ENCODE peak calls at places on chromosomes 2 and 18, in eight cellular contexts. L is body of pancreas, J is colonic mucosa, P is psoas muscle, Q is ovary, W is dorsolateral prefrontal cortex, Z is AG09309, I is ascending aorta. H is an unnamed sample.

GRCh38 chr2:105432749-105433148 is 33.9 kb upstream of the FHL2 start:
- DNase-seq in L (no peak), J (no peak), P (no peak), Q (no peak), W (no peak), Z (no peak), I (no peak), H (no peak)

GRCh38 chr2:230225486-230225885 is at the start of gene SP140:
- DNase-seq in L (no peak), J (peak; percentile 41), P (no peak), Q (no peak), W (no peak), Z (no peak), I (peak; percentile 73), H (no peak)

GRCh38 chr2:24124003-24124585 is 825 bp downstream of the FAM228B start:
- DNase-seq in L (no peak), J (no peak), P (no peak), Q (no peak), W (no peak), Z (no peak), I (no peak), H (no peak)

GRCh38 chr18:25503567-25504081 is 151.7 kb upstream of the ZNF521 start:
- DNase-seq in L (peak; percentile 18), J (peak; percentile 72), P (peak; percentile 41), Q (peak; percentile 63), W (peak; percentile 57), Z (peak; percentile 35), I (peak; percentile 84), H (no peak)

GRCh38 chr2:4763009-4763408 is 929.2 kb upstream of the SOX11 start:
- DNase-seq in L (peak; percentile 42), J (no peak), P (no peak), Q (no peak), W (no peak), Z (no peak), I (no peak), H (no peak)

GRCh38 chr18:79857082-79857661 is 59.4 kb downstream of the KCNG2 start:
- DNase-seq in L (no peak), J (peak; percentile 9), P (no peak), Q (no peak), W (peak; percentile 29), Z (peak; percentile 10), I (no peak), H (no peak)

GRCh38 chr2:178241852-178242551 is 47.7 kb downstream of the OSBPL6 start:
- DNase-seq in L (peak; percentile 66), J (peak; percentile 54), P (no peak), Q (peak; percentile 51), W (no peak), Z (peak; percentile 85), I (peak; percentile 80), H (no peak)

GRCh38 chr2:161414385-161415040 is 1.6 kb upstream of the TBR1 start:
- DNase-seq in L (no peak), J (peak; percentile 37), P (peak; percentile 29), Q (peak; percentile 44), W (peak; percentile 70), Z (no peak), I (no peak), H (no peak)

GRCh38 chr18:32552421-32553030 is 81.8 kb upstream of the GAREM1 start:
- DNase-seq in L (peak; percentile 78), J (peak; percentile 82), P (no peak), Q (no peak), W (no peak), Z (peak; percentile 31), I (no peak), H (no peak)

GRCh38 chr2:105557515-105557914 is 158.7 kb upstream of the FHL2 start:
- DNase-seq in L (no peak), J (no peak), P (peak; percentile 25), Q (peak; percentile 32), W (no peak), Z (no peak), I (peak; percentile 30), H (no peak)

GRCh38 chr2:134685967-134686366 is 32.8 kb downstream of the TMEM163 start:
- DNase-seq in L (no peak), J (no peak), P (no peak), Q (no peak), W (no peak), Z (no peak), I (no peak), H (no peak)

GRCh38 chr2:24749069-24749691 is 44.0 kb downstream of the PTRHD1 start:
- DNase-seq in L (no peak), J (no peak), P (no peak), Q (no peak), W (no peak), Z (no peak), I (no peak), H (no peak)

GRCh38 chr2:19786408-19787058 is 115.2 kb downstream of the TTC32 start:
- DNase-seq in L (no peak), J (no peak), P (no peak), Q (no peak), W (no peak), Z (peak; percentile 57), I (peak; percentile 40), H (no peak)

GRCh38 chr18:5440297-5440696 is 103.5 kb downstream of the EPB41L3 start:
- DNase-seq in L (no peak), J (no peak), P (no peak), Q (no peak), W (no peak), Z (no peak), I (no peak), H (no peak)

GRCh38 chr2:437772-438393 is 150.0 kb upstream of the ALKAL2 start:
- DNase-seq in L (peak; percentile 52), J (peak; percentile 35), P (no peak), Q (no peak), W (no peak), Z (no peak), I (no peak), H (no peak)

GRCh38 chr18:27007880-27008279 is 142.4 kb upstream of the AQP4 start:
- DNase-seq in L (no peak), J (no peak), P (no peak), Q (no peak), W (no peak), Z (no peak), I (no peak), H (no peak)

GRCh38 chr2:208250401-208250800 is 4.5 kb downstream of the IDH1 start:
- DNase-seq in L (no peak), J (no peak), P (no peak), Q (no peak), W (no peak), Z (no peak), I (no peak), H (no peak)

GRCh38 chr2:191728710-191729597 is 51.0 kb downstream of the NABP1 start:
- DNase-seq in L (no peak), J (no peak), P (no peak), Q (no peak), W (no peak), Z (no peak), I (no peak), H (no peak)

GRCh38 chr2:119028327-119029174 is 86.6 kb downstream of the MARCO start:
- DNase-seq in L (peak; percentile 25), J (peak; percentile 50), P (no peak), Q (peak; percentile 35), W (no peak), Z (peak; percentile 5), I (no peak), H (no peak)

GRCh38 chr2:237663517-237663916 is 36.1 kb downstream of the LRRFIP1 start:
- DNase-seq in L (no peak), J (no peak), P (no peak), Q (no peak), W (no peak), Z (no peak), I (no peak), H (no peak)

GRCh38 chr2:231632559-231633142 is 40.0 kb downstream of the TEX44 start:
- DNase-seq in L (no peak), J (no peak), P (no peak), Q (no peak), W (no peak), Z (peak; percentile 76), I (no peak), H (no peak)

GRCh38 chr18:48940854-48941531 is 9.8 kb downstream of the SMAD7 start:
- DNase-seq in L (no peak), J (no peak), P (no peak), Q (peak; percentile 27), W (no peak), Z (no peak), I (no peak), H (no peak)

GRCh38 chr2:12087671-12088380 is 341.4 kb downstream of the LPIN1 start:
- DNase-seq in L (no peak), J (no peak), P (no peak), Q (no peak), W (no peak), Z (peak; percentile 53), I (no peak), H (no peak)

GRCh38 chr18:33735428-33735827 is 157.4 kb downstream of the ASXL3 start:
- DNase-seq in L (no peak), J (no peak), P (no peak), Q (no peak), W (no peak), Z (no peak), I (no peak), H (no peak)

GRCh38 chr2:119402645-119403560 is 28.8 kb upstream of the TMEM37 start:
- DNase-seq in L (peak; percentile 75), J (peak; percentile 84), P (no peak), Q (no peak), W (no peak), Z (no peak), I (no peak), H (no peak)

GRCh38 chr2:172234716-172235661 is 132.3 kb upstream of the DLX2 start:
- DNase-seq in L (peak; percentile 23), J (peak; percentile 75), P (no peak), Q (peak; percentile 19), W (no peak), Z (no peak), I (no peak), H (no peak)
- TF ChIP-seq CTCF in L (no peak), J (no peak), P (no peak), Q (no peak), W (no peak), Z (no peak), I (no peak), H (no peak)

GRCh38 chr2:8119782-8120551 is 561.9 kb upstream of the ID2 start:
- DNase-seq in L (no peak), J (peak; percentile 60), P (no peak), Q (no peak), W (no peak), Z (no peak), I (no peak), H (no peak)
- TF ChIP-seq CTCF in L (no peak), J (no peak), P (no peak), Q (no peak), W (no peak), Z (no peak), I (no peak), H (no peak)

GRCh38 chr2:74648009-74648443 is at the start of gene M1AP:
- DNase-seq in L (no peak), J (peak; percentile 29), P (no peak), Q (no peak), W (no peak), Z (no peak), I (no peak), H (no peak)
- TF ChIP-seq CTCF in L (no peak), J (no peak), P (no peak), Q (no peak), W (no peak), Z (no peak), I (no peak), H (no peak)

DNA sequence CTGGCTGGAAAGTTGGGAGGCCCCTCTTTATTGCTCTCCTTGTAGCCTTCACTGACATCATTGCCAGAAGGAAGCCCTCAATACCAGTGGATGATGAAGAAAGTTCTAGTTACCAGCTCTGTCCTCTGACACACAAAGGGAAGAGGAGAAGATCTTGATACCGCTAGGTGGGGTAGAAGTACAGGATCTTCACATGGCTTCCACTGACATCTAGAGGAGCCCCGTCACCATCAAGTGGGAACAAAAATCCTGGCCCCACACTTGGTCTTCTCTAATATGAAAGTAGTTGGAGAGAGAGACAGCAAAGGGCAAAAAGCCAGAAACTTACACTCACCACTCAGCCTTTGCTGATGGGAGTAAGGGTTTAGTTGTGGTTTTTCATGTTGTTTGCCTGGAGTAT is 12.4 kb downstream of the XIRP2 start:
- DNase-seq in L (no peak), J (no peak), P (no peak), Q (no peak), W (no peak), Z (no peak), I (no peak), H (no peak)
- TF ChIP-seq CTCF in L (no peak), J (no peak), P (peak; percentile 13), Q (no peak), W (no peak), Z (no peak), I (no peak), H (no peak)

H was measured in omental fat pad.